ENCODE peak calls at places on chromosome 2, in four cellular contexts. One of them, this sample, is unnamed.

GRCh38 chr2:86556508-86556907 is 6.7 kb downstream of the CHMP3 start:
- DNase-seq in ovary: no peak
- DNase-seq in psoas muscle: no peak
- DNase-seq in thoracic aorta: no peak
- DNase-seq in this sample: no peak

GRCh38 chr2:180761224-180761623 is 219.2 kb upstream of the UBE2E3 start:
- DNase-seq in thoracic aorta: no peak
- DNase-seq in ovary: no peak
- DNase-seq in psoas muscle: no peak
- DNase-seq in this sample: no peak

GRCh38 chr2:7857904-7858303 is 824.0 kb upstream of the ID2 start:
- DNase-seq in ovary: no peak
- DNase-seq in psoas muscle: no peak
- DNase-seq in thoracic aorta: no peak
- DNase-seq in this sample: no peak

GRCh38 chr2:54476852-54477251 is 20.7 kb downstream of the SPTBN1 start:
- DNase-seq in ovary: no peak
- DNase-seq in psoas muscle: no peak
- DNase-seq in thoracic aorta: no peak
- DNase-seq in this sample: no peak

GRCh38 chr2:134202361-134202760 is 51.5 kb upstream of the MGAT5 start:
- DNase-seq in psoas muscle: no peak
- DNase-seq in ovary: no peak
- DNase-seq in thoracic aorta: no peak
- DNase-seq in this sample: no peak

GRCh38 chr2:169999041-169999440 is 171.8 kb downstream of the UBR3 start:
- DNase-seq in thoracic aorta: no peak
- DNase-seq in ovary: no peak
- DNase-seq in psoas muscle: no peak
- DNase-seq in this sample: no peak

GRCh38 chr2:82790277-82791021 is 1668.6 kb downstream of the SUCLG1 start:
- DNase-seq in ovary: no peak
- DNase-seq in psoas muscle: no peak
- DNase-seq in thoracic aorta: no peak
- DNase-seq in this sample: no peak

GRCh38 chr2:11175293-11175795 is 20.1 kb downstream of the SLC66A3 start:
- DNase-seq in ovary: no peak
- DNase-seq in psoas muscle: no peak
- DNase-seq in thoracic aorta: no peak
- DNase-seq in this sample: peak; percentile 33

GRCh38 chr2:215548714-215549113 is 112.8 kb upstream of the FN1 start:
- DNase-seq in thoracic aorta: no peak
- DNase-seq in ovary: no peak
- DNase-seq in psoas muscle: no peak
- DNase-seq in this sample: no peak

GRCh38 chr2:170822885-170823799 is 6.5 kb downstream of the GAD1 start:
- DNase-seq in thoracic aorta: no peak
- DNase-seq in ovary: no peak
- DNase-seq in psoas muscle: no peak
- DNase-seq in this sample: no peak

GRCh38 chr2:164495491-164496223 is 125.6 kb downstream of the GRB14 start:
- DNase-seq in ovary: no peak
- DNase-seq in thoracic aorta: no peak
- DNase-seq in psoas muscle: no peak
- DNase-seq in this sample: no peak

GRCh38 chr2:237149425-237149824 is 63.7 kb downstream of the COPS8 start:
- DNase-seq in ovary: no peak
- DNase-seq in thoracic aorta: no peak
- DNase-seq in psoas muscle: no peak
- DNase-seq in this sample: no peak

GRCh38 chr2:173395567-173396351 is 41.1 kb downstream of the CDCA7 start:
- DNase-seq in psoas muscle: no peak
- DNase-seq in ovary: no peak
- DNase-seq in thoracic aorta: no peak
- DNase-seq in this sample: no peak

GRCh38 chr2:173399229-173399628 is 44.6 kb downstream of the CDCA7 start:
- DNase-seq in thoracic aorta: no peak
- DNase-seq in psoas muscle: no peak
- DNase-seq in ovary: no peak
- DNase-seq in this sample: no peak

GRCh38 chr2:173400760-173401159 is 46.1 kb downstream of the CDCA7 start:
- DNase-seq in psoas muscle: no peak
- DNase-seq in ovary: no peak
- DNase-seq in thoracic aorta: no peak
- DNase-seq in this sample: no peak

GRCh38 chr2:173394575-173394974 is 39.9 kb downstream of the CDCA7 start:
- DNase-seq in thoracic aorta: no peak
- DNase-seq in psoas muscle: no peak
- DNase-seq in ovary: no peak
- DNase-seq in this sample: no peak

DNA sequence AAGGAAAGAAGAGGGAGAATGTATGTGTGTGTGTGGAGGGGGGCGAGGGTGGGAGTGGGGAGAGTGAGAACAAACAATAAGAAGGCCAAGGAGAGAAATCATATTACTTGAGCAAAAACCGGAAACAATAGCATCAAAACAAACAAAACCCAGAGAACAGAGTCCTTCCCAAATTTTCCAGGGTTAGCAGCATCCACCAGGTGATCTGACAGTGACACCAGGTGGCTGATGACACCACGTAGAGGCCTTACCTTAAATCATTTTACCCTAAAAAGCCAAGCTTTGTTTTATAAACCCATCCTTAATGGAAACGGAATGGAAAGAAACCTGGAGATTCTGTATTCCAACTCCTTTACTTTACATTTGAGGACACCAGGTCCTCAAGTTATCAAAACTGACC is 42.9 kb downstream of the CDCA7 start:
- DNase-seq in ovary: no peak
- DNase-seq in thoracic aorta: no peak
- DNase-seq in psoas muscle: no peak
- DNase-seq in this sample: no peak
- TF ChIP-seq CTCF in ovary: no peak
- TF ChIP-seq CTCF in thoracic aorta: no peak
- TF ChIP-seq CTCF in psoas muscle: no peak
- TF ChIP-seq CTCF in this sample: no peak

GRCh38 chr2:239326831-239327535 is 73.8 kb downstream of the HDAC4 start:
- DNase-seq in thoracic aorta: no peak
- DNase-seq in psoas muscle: peak; percentile 56
- DNase-seq in ovary: no peak
- DNase-seq in this sample: no peak
- TF ChIP-seq CTCF in thoracic aorta: no peak
- TF ChIP-seq CTCF in psoas muscle: no peak
- TF ChIP-seq CTCF in ovary: no peak
- TF ChIP-seq CTCF in this sample: no peak

GRCh38 chr2:222776792-222777191 is 84.0 kb upstream of the ACSL3 start:
- DNase-seq in ovary: no peak
- DNase-seq in thoracic aorta: no peak
- DNase-seq in psoas muscle: no peak
- DNase-seq in this sample: no peak
- TF ChIP-seq CTCF in ovary: no peak
- TF ChIP-seq CTCF in thoracic aorta: no peak
- TF ChIP-seq CTCF in psoas muscle: no peak
- TF ChIP-seq CTCF in this sample: no peak

DNA sequence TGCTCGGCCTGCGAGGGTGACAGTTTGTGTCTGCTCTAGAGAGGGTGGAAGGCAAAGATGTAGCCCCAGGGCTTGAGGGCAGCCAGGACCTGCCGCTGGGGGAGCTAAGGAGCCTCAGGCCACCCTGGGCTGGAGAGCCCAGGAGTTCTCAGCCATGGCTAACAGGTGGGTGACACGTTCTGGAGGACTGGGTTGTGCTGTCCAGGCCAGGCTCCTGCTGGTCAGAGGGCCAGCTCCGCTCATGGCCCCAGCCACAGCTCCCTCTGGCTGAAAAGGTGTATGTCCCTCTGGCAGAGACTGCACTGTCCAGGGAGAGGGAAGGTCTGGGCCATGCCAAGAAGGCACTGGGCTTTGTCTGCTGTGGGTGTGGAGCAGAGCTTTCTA is 19.2 kb downstream of the TMEM185B start:
- DNase-seq in thoracic aorta: no peak
- DNase-seq in ovary: no peak
- DNase-seq in psoas muscle: no peak
- DNase-seq in this sample: no peak
- TF ChIP-seq CTCF in thoracic aorta: no peak
- TF ChIP-seq CTCF in ovary: no peak
- TF ChIP-seq CTCF in psoas muscle: no peak
- TF ChIP-seq CTCF in this sample: peak; percentile 8

GRCh38 chr2:71277536-71278103 is 50.7 kb upstream of the PAIP2B start:
- DNase-seq in ovary: no peak
- DNase-seq in thoracic aorta: no peak
- DNase-seq in psoas muscle: peak; percentile 64
- DNase-seq in this sample: no peak

GRCh38 chr2:71281950-71282349 is 49.6 kb upstream of the ZNF638 start:
- DNase-seq in thoracic aorta: no peak
- DNase-seq in psoas muscle: no peak
- DNase-seq in ovary: no peak
- DNase-seq in this sample: no peak

GRCh38 chr2:71285706-71286105 is 45.9 kb upstream of the ZNF638 start:
- DNase-seq in psoas muscle: no peak
- DNase-seq in thoracic aorta: no peak
- DNase-seq in ovary: no peak
- DNase-seq in this sample: no peak

GRCh38 chr2:71283131-71283530 is 48.5 kb upstream of the ZNF638 start:
- DNase-seq in thoracic aorta: no peak
- DNase-seq in psoas muscle: no peak
- DNase-seq in ovary: no peak
- DNase-seq in this sample: no peak

DNA sequence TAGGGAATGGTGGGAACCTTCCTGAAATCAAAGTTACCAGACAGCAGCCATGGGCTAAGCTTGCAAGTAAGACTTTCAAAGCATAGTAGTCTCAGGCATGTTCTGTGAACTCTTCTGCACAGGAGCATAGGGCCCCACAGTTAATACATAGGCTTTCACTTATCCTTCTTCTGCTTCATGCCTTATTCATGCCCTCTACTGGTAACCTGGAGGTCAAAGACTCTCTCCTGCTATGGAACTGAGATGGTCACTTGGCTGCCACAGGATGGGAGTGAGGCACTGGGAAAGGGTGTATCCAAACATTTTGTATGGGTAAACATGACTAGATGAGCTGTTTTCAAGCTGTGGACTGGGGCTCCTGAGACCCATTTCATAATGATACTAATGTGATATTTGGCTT is 49.1 kb upstream of the ZNF638 start:
- DNase-seq in psoas muscle: no peak
- DNase-seq in ovary: no peak
- DNase-seq in thoracic aorta: no peak
- DNase-seq in this sample: no peak
- TF ChIP-seq CTCF in psoas muscle: peak; percentile 8
- TF ChIP-seq CTCF in ovary: no peak
- TF ChIP-seq CTCF in thoracic aorta: no peak
- TF ChIP-seq CTCF in this sample: no peak

GRCh38 chr2:204625135-204625534 is 79.9 kb downstream of the PARD3B start:
- DNase-seq in psoas muscle: no peak
- DNase-seq in ovary: no peak
- DNase-seq in thoracic aorta: no peak
- DNase-seq in this sample: no peak
- TF ChIP-seq CTCF in psoas muscle: no peak
- TF ChIP-seq CTCF in ovary: no peak
- TF ChIP-seq CTCF in thoracic aorta: no peak
- TF ChIP-seq CTCF in this sample: peak; percentile 71

DNA sequence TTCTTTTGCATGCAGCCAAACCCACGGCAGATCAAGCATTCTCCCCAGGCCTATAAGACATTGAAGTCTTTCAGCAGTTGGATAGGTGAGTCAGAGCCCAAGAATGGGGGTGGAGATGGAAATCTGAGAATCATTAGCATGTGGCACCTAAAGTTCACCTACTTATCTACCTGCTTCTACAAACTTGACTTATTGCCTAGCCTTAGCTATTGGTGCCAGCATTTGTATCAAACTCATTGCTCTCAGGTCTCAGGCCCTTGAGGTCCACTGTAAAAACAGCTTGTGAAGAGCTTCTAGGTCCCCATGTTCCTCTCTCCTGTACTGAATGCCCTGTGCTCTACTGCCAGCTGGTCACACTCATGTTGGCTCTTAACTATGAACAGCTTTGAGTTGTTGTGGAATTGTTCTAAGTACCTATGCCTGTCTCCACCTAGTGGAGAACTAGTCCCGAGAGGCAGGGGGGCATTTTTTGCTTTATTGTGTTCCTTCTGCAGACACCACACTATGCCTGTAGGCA is 278.4 kb upstream of the SPRED2 start:
- DNase-seq in ovary: no peak
- DNase-seq in thoracic aorta: no peak
- DNase-seq in psoas muscle: no peak
- DNase-seq in this sample: no peak
- TF ChIP-seq CTCF in ovary: no peak
- TF ChIP-seq CTCF in thoracic aorta: no peak
- TF ChIP-seq CTCF in psoas muscle: peak; percentile 11
- TF ChIP-seq CTCF in this sample: peak; percentile 39